ENCODE peak calls at places on chromosomes 4 and X, in four cellular contexts. B is HepG2, D is K562, H is GM12878. A is an unnamed sample.

GRCh38 chr4:168353746-168354145 is 35.2 kb upstream of the DDX60 start:
- DNase-seq in D (no peak), H (no peak), B (no peak), A (no peak)

GRCh38 chr4:2879026-2879425 is 35.4 kb downstream of the ADD1 start:
- DNase-seq in B (no peak), D (no peak), H (no peak), A (no peak)

GRCh38 chr4:101718810-101719209 is 71.7 kb upstream of the BANK1 start:
- DNase-seq in D (no peak), B (no peak), H (no peak), A (no peak)

GRCh38 chrX:4670606-4671005 is 957.2 kb upstream of the PRKX start:
- DNase-seq in D (no peak), H (no peak), B (no peak), A (no peak)

GRCh38 chr4:7075962-7076693 is 8.3 kb upstream of the GRPEL1 start:
- DNase-seq in H (no peak), D (no peak), B (peak; percentile 52), A (no peak)

GRCh38 chr4:70901984-70902576 is at the start of gene MOB1B:
- DNase-seq in D (peak; percentile 94), B (peak; percentile 77), H (peak; percentile 34), A (peak; percentile 81)

GRCh38 chr4:183264614-183265013 is 55.5 kb downstream of the CLDN22 start:
- DNase-seq in D (no peak), B (no peak), H (no peak), A (no peak)

GRCh38 chr4:55397521-55398321 is 2.0 kb downstream of the TMEM165 start:
- DNase-seq in D (no peak), B (no peak), H (no peak), A (no peak)

GRCh38 chr4:22897520-22898108 is 204.9 kb downstream of the GBA3 start:
- DNase-seq in H (no peak), D (peak; percentile 40), B (peak; percentile 16), A (peak; percentile 3)

GRCh38 chr4:43458293-43458692 is 565.8 kb downstream of the GRXCR1 start:
- DNase-seq in D (no peak), B (no peak), H (no peak), A (no peak)

GRCh38 chr4:149549911-149550310 is 265.7 kb downstream of the IQCM start:
- DNase-seq in D (no peak), H (no peak), B (no peak), A (peak; percentile 1)

GRCh38 chrX:21509912-21510311 is 135.7 kb downstream of the CNKSR2 start:
- DNase-seq in D (no peak), H (no peak), B (no peak), A (no peak)

GRCh38 chr4:6401797-6402196 is 70.6 kb downstream of the PPP2R2C start:
- DNase-seq in H (no peak), D (no peak), B (no peak), A (no peak)

GRCh38 chr4:125043453-125043852 is 271.3 kb upstream of the FAT4 start:
- DNase-seq in D (no peak), B (no peak), H (no peak), A (no peak)

GRCh38 chr4:86974481-86975050 is 39.8 kb downstream of the AFF1 start:
- DNase-seq in B (no peak), H (no peak), D (no peak), A (no peak)

GRCh38 chrX:151715735-151716134 is at the start of gene FATE1:
- DNase-seq in D (no peak), B (no peak), H (no peak), A (no peak)

GRCh38 chrX:42941671-42942070 is 163.7 kb upstream of the PPP1R2C start:
- DNase-seq in H (no peak), B (no peak), D (no peak), A (no peak)

GRCh38 chrX:119981286-119982070 is 37.9 kb upstream of the NKAP start:
- DNase-seq in B (peak; percentile 3), H (no peak), D (no peak), A (peak; percentile 47)

GRCh38 chr4:122898370-122899150 is 23.8 kb downstream of the NUDT6 start:
- DNase-seq in D (no peak), B (no peak), H (no peak), A (peak; percentile 76)

GRCh38 chrX:41475611-41476241 is 28.6 kb downstream of the NYX start:
- DNase-seq in D (no peak), B (peak; percentile 35), H (no peak), A (no peak)

GRCh38 chrX:110317079-110317819 is 636 bp downstream of the AMMECR1 start:
- DNase-seq in H (no peak), B (no peak), D (no peak), A (peak; percentile 28)

GRCh38 chr4:5191831-5192230 is 140.6 kb downstream of the STK32B start:
- DNase-seq in B (no peak), D (no peak), H (no peak), A (no peak)

GRCh38 chr4:170089743-170090666 is at the start of gene AADAT:
- DNase-seq in B (peak; percentile 81), D (peak; percentile 33), H (no peak), A (peak; percentile 66)

DNA sequence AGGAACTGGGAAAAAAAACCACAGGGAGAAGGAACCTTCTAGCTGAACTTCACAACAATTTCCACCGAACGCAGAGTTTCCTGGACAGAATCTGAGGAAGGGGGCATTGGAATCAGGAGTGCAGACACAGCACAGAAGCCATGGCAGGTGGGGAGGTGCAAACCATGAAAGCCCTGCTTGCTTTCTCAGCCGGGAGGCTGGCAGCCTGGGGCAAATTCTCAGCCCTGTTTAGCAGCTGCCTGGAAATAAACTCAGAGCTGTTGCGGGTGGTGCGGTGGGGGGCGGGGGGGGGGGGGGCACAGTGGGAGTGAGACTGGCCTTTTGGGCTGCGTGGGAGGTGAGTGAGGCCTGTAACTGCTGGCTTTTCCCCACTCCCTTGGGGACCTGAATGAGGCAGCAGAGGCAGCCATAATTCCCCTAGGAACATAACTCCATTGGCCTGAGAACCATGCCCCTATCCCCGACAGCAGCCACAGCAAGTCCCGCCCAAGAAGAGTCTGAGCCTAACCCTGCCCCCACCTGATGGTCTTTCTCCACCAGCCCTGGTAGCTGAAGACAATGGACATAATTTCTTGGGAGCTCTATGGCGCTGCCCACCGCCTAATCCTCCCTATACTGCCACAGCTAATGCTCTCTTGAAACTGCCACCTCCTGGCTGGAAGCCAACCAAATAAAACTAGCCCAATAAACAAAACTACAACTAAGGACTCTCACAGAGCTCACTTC is 176.3 kb downstream of the FAM13A start:
- DNase-seq in H (no peak), B (no peak), D (no peak), A (no peak)
- TF ChIP-seq CHD4 in H (no peak), B (no peak), D (no peak), A (no peak)

GRCh38 chr4:159105761-159106243 is 2.9 kb downstream of the RAPGEF2 start:
- DNase-seq in D (no peak), B (peak; percentile 59), H (peak; percentile 57), A (no peak)

GRCh38 chr4:159105063-159105414 is 2.2 kb downstream of the RAPGEF2 start:
- DNase-seq in H (no peak), B (no peak), D (no peak), A (no peak)

GRCh38 chr4:159101983-159102622 is 776 bp upstream of the RAPGEF2 start:
- DNase-seq in H (no peak), B (no peak), D (no peak), A (peak; percentile 4)

GRCh38 chr4:159102623-159103405 is at the start of gene RAPGEF2:
- DNase-seq in D (peak; percentile 94), H (peak; percentile 52), B (peak; percentile 84), A (peak; percentile 89)

DNA sequence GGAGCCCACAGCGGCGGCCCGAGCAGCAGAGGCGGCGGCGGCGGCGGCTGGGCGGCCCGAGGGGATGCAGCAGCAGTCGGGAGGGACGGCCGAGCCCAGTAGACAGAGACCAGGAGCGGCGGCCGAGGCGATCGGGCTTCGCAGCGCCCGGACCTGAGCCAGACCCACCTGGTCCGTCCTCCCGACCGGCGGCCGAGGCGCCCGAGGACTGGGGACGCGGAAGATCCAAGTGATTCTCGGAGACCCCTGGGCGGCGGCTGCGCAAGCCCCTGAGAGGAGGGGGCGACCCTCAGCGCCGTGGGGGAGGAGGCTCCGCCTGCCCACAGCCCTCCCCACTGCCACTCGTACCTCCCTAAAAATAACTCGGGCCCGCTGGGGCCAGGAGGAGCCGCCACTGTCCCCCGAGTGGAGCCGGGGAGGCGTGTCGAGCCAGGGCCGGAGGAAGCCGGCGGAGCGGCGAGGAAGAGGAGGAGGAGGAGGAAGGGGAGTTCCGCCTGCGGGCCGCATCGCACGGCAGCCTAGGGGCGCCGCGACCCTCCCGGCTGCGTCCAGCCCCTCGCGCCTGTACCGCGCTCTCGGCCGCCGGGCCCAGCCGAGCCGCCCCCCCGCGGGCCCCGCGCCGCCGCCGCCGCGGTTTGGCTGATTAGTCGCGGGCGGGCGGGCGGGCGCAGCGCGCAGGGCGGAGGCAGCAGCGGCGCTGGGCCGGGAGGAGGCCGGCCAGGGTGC is 690 bp downstream of the RAPGEF2 start:
- DNase-seq in B (no peak), D (peak; percentile 60), H (no peak), A (peak; percentile 15)
- TF ChIP-seq POLR2A in B (no peak), D (no peak), H (peak; percentile 48), A (no peak)

DNA sequence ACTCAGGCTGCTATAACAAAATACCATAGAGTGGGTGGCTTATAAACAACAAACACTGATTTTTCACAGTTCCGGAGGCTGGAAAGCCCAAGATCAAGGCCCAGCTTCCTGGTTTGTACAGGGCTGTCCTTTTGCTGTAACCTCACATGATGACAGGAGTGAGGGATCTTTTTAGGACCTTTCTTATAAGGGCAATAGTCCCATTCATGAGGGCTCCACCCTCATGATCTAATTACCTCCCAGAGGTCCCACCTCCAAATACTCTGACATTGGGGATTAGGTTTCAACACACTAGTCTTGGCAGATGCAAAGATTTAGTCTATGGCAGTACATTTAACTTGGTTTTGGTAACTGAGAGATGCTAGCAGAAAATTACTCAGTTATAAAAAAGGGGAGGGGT is 20.9 kb downstream of the GPAT3 start:
- DNase-seq in D (no peak), H (no peak), B (no peak), A (no peak)
- TF ChIP-seq CHD4 in D (no peak), H (no peak), B (no peak), A (no peak)

GRCh38 chrX:53685711-53686110 is 808 bp downstream of the HUWE1 start:
- DNase-seq in H (no peak), B (no peak), D (no peak), A (no peak)

GRCh38 chrX:53683556-53684414 is 2.7 kb downstream of the HUWE1 start:
- DNase-seq in D (peak; percentile 78), H (peak; percentile 95), B (peak; percentile 97), A (peak; percentile 75)

GRCh38 chrX:53688300-53688699 is 1.8 kb upstream of the HUWE1 start:
- DNase-seq in D (no peak), B (no peak), H (no peak), A (no peak)

GRCh38 chrX:53684415-53685192 is 1.9 kb downstream of the HUWE1 start:
- DNase-seq in H (no peak), B (no peak), D (no peak), A (peak; percentile 1)

GRCh38 chrX:53686151-53686885 is at the start of gene HUWE1:
- DNase-seq in B (peak; percentile 52), H (no peak), D (peak; percentile 74), A (peak; percentile 63)
- TF ChIP-seq POLR2A in B (peak; percentile 59), H (peak; percentile 89), D (peak; percentile 76), A (peak; percentile 67)